ENCODE peak calls at places on chromosomes 4 and X, in four cellular contexts. C, W, Z and Q are unnamed samples.

GRCh38 chr4:145234086-145234694 is 53.8 kb upstream of the OTUD4 start:
- DNase-seq in Z (peak), W (peak), C (peak), Q (peak)

GRCh38 chr4:130183796-130184195 is 1087.8 kb downstream of the C4orf33 start:
- DNase-seq in C (no peak), W (no peak), Z (no peak), Q (no peak)

GRCh38 chr4:103895876-103896465 is 176.2 kb upstream of the TACR3 start:
- DNase-seq in W (no peak), C (no peak), Z (no peak), Q (no peak)

GRCh38 chr4:188127157-188127874 is 11.9 kb upstream of the TRIML1 start:
- DNase-seq in Z (peak), W (no peak), C (peak), Q (peak)

GRCh38 chr4:6465985-6466384 is 6.4 kb downstream of the PPP2R2C start:
- DNase-seq in C (no peak), W (no peak), Z (no peak), Q (no peak)

GRCh38 chr4:153731239-153731638 is 28.6 kb downstream of the RNF175 start:
- DNase-seq in C (no peak), W (no peak), Z (no peak), Q (no peak)

GRCh38 chrX:40170830-40171512 is 73.2 kb upstream of the BCOR start:
- DNase-seq in C (no peak), W (peak), Z (no peak), Q (no peak)

GRCh38 chrX:154648931-154649863 is 4.2 kb downstream of the CTAG2 start:
- DNase-seq in C (no peak), Z (no peak), W (no peak), Q (no peak)

DNA sequence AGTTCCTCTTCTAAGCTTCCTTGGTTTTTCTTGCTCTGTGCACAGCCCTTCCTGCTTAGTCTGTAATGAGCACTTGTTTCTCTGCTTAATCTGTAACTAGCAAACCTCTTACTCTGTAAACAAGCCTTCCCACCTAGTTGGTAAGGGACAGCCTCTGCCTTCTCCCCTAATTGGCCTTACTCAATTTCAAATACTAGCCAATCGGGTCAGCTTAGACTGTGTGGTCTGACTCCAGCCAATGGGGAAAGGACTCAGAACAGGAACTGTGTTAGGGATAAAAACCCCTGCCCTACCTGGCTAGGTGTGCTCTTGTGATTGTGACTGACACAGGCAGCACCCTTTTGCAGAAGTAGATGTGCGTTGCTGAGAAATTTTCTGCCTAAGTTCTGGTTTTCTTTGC is 136.5 kb upstream of the AADAT start:
- DNase-seq in C (no peak), W (peak), Z (no peak), Q (no peak)
- H3K4me3 ChIP-seq in C (no peak), W (no peak), Z (peak), Q (no peak)

DNA sequence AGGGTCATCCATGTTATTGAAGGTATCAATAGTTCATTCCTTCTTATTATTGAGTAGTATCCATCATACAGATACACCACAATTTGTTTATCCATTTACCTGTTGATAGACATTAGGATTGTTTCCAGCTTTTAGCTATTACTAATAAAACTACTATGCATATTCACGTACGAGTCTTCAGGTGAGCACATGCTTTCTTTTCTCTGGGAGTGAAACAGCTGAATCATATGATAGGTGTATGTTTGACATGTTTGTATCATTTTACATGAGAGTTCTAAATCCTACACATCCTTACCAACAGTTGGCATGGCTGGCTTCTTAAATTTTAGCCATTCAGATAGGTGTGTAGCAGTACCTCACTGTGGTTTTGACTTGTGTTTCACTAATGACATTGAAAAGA is 556.6 kb upstream of the DIPK2B start:
- DNase-seq in W (no peak), C (no peak), Z (no peak), Q (no peak)
- TF ChIP-seq REST in W (no peak), C (no peak), Z (no peak), Q (no peak)

DNA sequence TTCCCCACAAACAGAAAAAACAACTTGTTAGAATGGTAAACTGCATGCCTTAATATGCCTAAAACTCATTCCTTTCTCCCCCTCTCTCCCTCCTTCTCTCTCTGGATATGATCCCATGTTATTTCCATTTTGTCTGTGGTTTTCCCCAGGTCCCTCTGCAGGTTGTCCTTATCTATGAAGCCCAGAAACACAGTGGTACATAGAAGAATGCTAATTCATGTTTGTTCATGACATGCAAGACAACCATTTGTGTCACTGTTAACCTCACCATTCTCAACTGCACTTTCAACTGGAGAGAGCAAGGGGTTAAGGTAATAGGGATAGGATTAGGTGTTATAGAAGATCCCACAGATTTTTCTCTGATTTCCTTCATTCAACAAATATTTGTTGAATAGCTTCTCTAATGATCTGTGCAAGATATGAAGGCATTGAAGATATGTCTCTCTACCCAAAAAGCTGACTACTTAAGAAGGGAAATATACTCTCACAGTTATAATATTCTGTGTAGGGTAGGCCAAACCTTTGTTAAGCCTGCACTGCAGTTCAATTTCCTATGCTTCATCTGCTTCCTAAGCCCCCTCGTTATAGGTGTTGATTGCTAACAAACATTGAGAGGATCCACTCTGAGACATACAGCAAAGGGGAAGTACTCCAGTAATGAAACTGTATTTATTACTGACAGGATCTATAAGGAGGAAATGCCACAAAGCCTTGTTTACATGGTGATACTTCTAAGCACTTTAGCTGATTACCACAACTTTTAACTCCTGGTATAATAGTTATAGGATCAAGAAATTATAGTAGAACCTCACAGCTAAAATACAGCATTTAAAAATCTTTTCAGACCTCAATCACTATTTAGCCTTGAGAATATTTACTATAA is 96.1 kb downstream of the FRYL start:
- DNase-seq in C (no peak), Z (no peak), W (no peak), Q (no peak)
- H3K27ac ChIP-seq in C (no peak), Z (no peak), W (peak), Q (no peak)

GRCh38 chr4:8594097-8595038 is 1.8 kb downstream of the CPZ start:
- DNase-seq in C (peak), Z (peak), W (peak), Q (peak)
- H3K4me3 ChIP-seq in C (no peak), Z (no peak), W (peak), Q (no peak)

DNA sequence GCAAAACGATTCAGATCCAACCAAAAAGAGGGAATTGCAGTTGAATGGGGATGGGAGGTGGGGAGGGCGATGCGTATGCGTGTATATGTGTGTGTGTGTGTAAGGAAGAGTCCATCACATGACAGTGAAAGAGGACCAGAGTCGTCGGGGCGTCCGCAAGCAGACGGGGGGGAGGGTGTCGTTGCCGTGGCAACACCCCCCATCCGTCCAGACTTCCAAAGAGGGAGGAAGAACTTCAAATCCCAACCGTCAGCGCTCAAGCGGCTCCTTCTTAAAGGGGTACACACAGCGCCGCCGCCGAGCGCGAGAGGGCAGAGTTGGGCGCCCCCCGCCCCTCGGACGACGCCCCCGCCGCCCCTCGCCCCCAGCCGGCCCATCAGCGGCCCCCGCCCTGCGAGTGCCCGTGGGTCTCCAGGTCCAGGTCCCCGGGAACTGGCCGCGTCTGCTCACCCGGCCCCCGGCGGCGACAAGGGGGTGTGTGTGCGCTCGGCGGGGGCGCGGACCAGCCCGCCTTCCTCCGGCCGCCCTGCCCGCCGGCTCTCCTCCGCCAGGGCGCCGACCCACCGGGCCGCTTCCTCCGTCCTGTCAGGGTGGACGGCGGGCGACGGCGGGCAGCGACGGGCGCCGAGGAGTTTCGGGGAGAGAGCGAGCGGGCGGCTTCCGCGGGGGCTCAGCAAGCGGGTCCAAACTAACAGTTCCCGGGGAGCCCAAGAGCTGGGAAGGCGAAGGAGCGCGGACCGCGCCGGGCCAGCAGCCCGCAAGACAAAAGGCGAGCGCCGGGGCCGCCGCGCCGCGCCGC is 685 bp downstream of the LCORL start:
- DNase-seq in W (peak), C (peak), Z (peak), Q (no peak)
- TF ChIP-seq REST in W (no peak), C (no peak), Z (no peak), Q (no peak)

DNA sequence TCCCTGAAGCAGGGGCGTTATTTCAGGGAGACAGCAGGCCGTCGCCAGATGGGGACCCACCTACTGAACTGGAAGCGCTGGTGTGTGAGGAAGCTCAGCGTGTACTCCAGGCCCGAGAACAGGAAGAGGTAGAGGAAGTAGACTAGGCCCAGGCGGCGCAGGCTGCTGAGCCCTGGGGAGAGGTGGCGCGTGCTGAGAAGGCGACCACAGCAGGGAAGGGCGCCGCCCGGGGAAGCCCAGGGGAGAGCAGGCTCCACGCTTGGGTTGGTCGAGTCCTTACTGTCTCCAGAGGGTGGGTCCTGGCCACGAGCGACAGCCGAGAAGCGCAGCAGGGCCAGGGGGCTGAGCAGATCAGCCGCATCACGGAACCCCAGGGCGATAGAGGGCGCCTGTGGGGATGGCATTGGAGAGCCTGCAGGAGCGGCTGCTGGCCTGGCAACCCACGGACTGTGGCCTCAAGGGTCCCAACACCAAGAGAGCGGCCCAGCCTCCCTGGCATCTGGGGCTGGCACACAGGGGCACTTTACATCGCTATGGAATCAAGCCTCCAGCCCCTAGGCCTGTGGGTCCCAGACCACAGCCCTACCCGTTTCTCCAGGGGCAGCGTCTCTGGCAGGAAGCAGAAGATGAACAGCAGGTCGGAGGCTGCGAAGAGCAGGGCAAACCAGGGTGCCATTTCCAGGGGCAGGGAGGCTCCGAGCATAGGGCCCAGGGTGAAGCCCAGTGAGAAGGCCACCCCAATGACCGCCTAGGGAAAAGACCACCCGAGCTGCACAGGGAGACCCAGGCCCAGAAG is 31.2 kb downstream of the NOP14 start:
- DNase-seq in Z (no peak), C (no peak), W (peak), Q (no peak)
- H3K27ac ChIP-seq in Z (no peak), C (no peak), W (no peak), Q (peak)